ENCODE peak calls at places on chromosomes 5 and 9, in eight cellular contexts. X is Caco-2, P is choroid plexus epithelial cell, Q is body of pancreas, F is psoas muscle, D is stomach, B is IMR-90, Z is nephron progenitor cell. A is an unnamed sample.

GRCh38 chr9:70921126-70921525 is 200.3 kb downstream of the TRPM3 start:
- DNase-seq in B (peak; percentile 64), X (no peak), F (no peak), P (peak; percentile 64), D (no peak), Z (no peak), Q (no peak), A (peak; percentile 72)

GRCh38 chr5:66744040-66744439 is 147.8 kb downstream of the MAST4 start:
- DNase-seq in F (no peak), Q (no peak), D (no peak), X (no peak), Z (no peak), B (peak; percentile 41), P (peak; percentile 73), A (no peak)

GRCh38 chr9:125630436-125630835 is 76.6 kb downstream of the MAPKAP1 start:
- DNase-seq in X (no peak), Q (no peak), F (no peak), D (no peak), P (no peak), Z (no peak), B (no peak), A (no peak)

GRCh38 chr5:174271316-174271715 is 225.8 kb downstream of the NSG2 start:
- DNase-seq in F (no peak), Z (no peak), X (no peak), D (no peak), B (no peak), Q (no peak), P (no peak), A (no peak)

GRCh38 chr5:158382473-158382872 is 523.5 kb upstream of the CLINT1 start:
- DNase-seq in P (peak; percentile 98), B (peak; percentile 97), D (no peak), X (no peak), Z (no peak), F (peak; percentile 71), Q (peak; percentile 41), A (peak; percentile 96)

GRCh38 chr5:78377056-78377717 is 16.8 kb downstream of the SCAMP1 start:
- DNase-seq in B (peak; percentile 35), D (no peak), Z (no peak), X (no peak), Q (peak; percentile 55), F (no peak), P (peak; percentile 23), A (peak; percentile 17)

GRCh38 chr5:175694371-175695160 is 36.7 kb downstream of the HRH2 start:
- DNase-seq in P (no peak), B (no peak), D (no peak), F (no peak), X (no peak), Z (no peak), Q (no peak), A (no peak)

GRCh38 chr9:86175223-86175622 is 75.9 kb upstream of the GOLM1 start:
- DNase-seq in Q (no peak), P (no peak), X (no peak), Z (no peak), F (no peak), D (no peak), B (no peak), A (no peak)

GRCh38 chr9:127863179-127863578 is 8.7 kb upstream of the ENG start:
- DNase-seq in Z (no peak), P (no peak), D (no peak), F (no peak), B (no peak), X (no peak), Q (no peak), A (no peak)

GRCh38 chr5:74233571-74233970 is 407.0 kb downstream of the ENC1 start:
- DNase-seq in Q (no peak), Z (no peak), P (peak; percentile 49), F (no peak), B (peak; percentile 84), D (no peak), X (no peak), A (peak; percentile 76)

GRCh38 chr5:58972301-58972700 is 389.4 kb downstream of the RAB3C start:
- DNase-seq in P (peak; percentile 34), B (peak; percentile 3), Z (no peak), Q (no peak), D (no peak), F (no peak), X (no peak), A (no peak)

GRCh38 chr5:96567188-96567587 is 95.0 kb upstream of the CAST start:
- DNase-seq in X (no peak), F (no peak), Q (no peak), B (peak; percentile 43), Z (no peak), P (peak; percentile 70), D (no peak), A (peak; percentile 54)

GRCh38 chr5:133942589-133943474 is 25.6 kb downstream of the C5orf15 start:
- DNase-seq in P (no peak), Z (no peak), F (no peak), X (no peak), D (peak; percentile 70), B (no peak), Q (no peak), A (no peak)

GRCh38 chr5:177302354-177303110 is 987 bp downstream of the RAB24 start:
- DNase-seq in Z (no peak), D (no peak), F (no peak), X (peak; percentile 31), P (no peak), Q (peak; percentile 57), B (peak; percentile 10), A (no peak)

GRCh38 chr5:219492-219891 is 1.4 kb downstream of the SDHA start:
- DNase-seq in B (peak; percentile 50), Q (peak; percentile 30), Z (no peak), D (no peak), X (no peak), P (peak; percentile 42), F (no peak), A (no peak)

GRCh38 chr9:115085773-115086377 is 32.1 kb downstream of the TNC start:
- DNase-seq in D (no peak), Q (no peak), X (no peak), Z (no peak), F (no peak), P (no peak), B (no peak), A (no peak)
- TF ChIP-seq CTCF in D (no peak), Q (no peak), X (no peak), Z (no peak), F (no peak), P (no peak), B (no peak), A (no peak)

DNA sequence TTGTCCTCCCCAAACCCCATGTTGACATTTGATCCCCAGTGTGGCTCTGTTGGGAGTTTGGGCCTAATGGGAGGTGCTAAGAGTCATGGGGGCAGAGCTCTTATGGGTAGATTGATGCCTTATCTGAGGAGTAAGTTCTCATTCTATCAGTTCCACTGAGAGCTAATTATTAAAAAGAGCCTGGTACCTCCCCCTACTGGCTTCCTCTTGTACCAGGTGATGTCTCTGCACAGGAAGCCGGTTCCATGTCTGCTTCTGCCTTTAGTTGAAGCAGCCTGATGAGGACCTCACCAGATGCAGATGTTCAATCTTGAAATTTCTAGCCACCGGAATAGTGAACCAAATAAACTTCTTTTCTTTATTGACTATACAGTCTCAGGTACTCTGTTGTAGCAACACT is 10.8 kb downstream of the GABRB2 start:
- DNase-seq in P (no peak), X (no peak), Q (peak; percentile 8), F (no peak), B (no peak), D (no peak), Z (no peak), A (no peak)
- TF ChIP-seq CTCF in P (no peak), X (peak; percentile 30), Q (no peak), F (no peak), B (no peak), D (no peak), Z (no peak), A (no peak)

GRCh38 chr9:121635300-121635699 is 16.1 kb upstream of the DAB2IP start:
- DNase-seq in P (no peak), X (no peak), B (no peak), D (no peak), Z (no peak), F (no peak), Q (no peak), A (no peak)

GRCh38 chr9:121634329-121634784 is 17.1 kb upstream of the DAB2IP start:
- DNase-seq in X (no peak), Q (no peak), P (no peak), Z (no peak), F (no peak), B (no peak), D (no peak), A (no peak)

GRCh38 chr9:121633736-121634135 is 17.7 kb upstream of the DAB2IP start:
- DNase-seq in Z (no peak), D (no peak), B (no peak), P (no peak), Q (no peak), X (no peak), F (no peak), A (no peak)

GRCh38 chr9:121633144-121633714 is 18.2 kb upstream of the DAB2IP start:
- DNase-seq in Q (peak; percentile 49), D (no peak), B (no peak), P (no peak), X (no peak), Z (no peak), F (no peak), A (no peak)

GRCh38 chr9:121634800-121635261 is 16.6 kb upstream of the DAB2IP start:
- DNase-seq in D (no peak), Q (no peak), P (peak; percentile 28), B (peak; percentile 13), F (no peak), Z (peak; percentile 68), X (peak; percentile 74), A (no peak)
- TF ChIP-seq CTCF in D (no peak), Q (peak; percentile 10), P (peak; percentile 66), B (peak; percentile 56), F (peak; percentile 47), Z (peak; percentile 75), X (peak; percentile 79), A (peak; percentile 65)

GRCh38 chr5:126363658-126364057 is 59.6 kb upstream of the GRAMD2B start:
- DNase-seq in Z (no peak), X (no peak), Q (no peak), D (no peak), P (peak; percentile 64), B (no peak), F (no peak), A (peak; percentile 29)

GRCh38 chr5:126358525-126358924 is 64.7 kb upstream of the GRAMD2B start:
- DNase-seq in Q (no peak), Z (no peak), D (no peak), X (no peak), P (peak; percentile 28), B (peak; percentile 49), F (no peak), A (peak; percentile 39)

GRCh38 chr5:126357585-126358342 is 65.4 kb upstream of the GRAMD2B start:
- DNase-seq in D (no peak), F (no peak), X (no peak), P (no peak), Z (no peak), B (no peak), Q (no peak), A (no peak)

GRCh38 chr5:126359884-126360283 is 63.3 kb upstream of the GRAMD2B start:
- DNase-seq in F (no peak), Q (no peak), B (no peak), Z (no peak), P (peak; percentile 62), D (no peak), X (no peak), A (no peak)

DNA sequence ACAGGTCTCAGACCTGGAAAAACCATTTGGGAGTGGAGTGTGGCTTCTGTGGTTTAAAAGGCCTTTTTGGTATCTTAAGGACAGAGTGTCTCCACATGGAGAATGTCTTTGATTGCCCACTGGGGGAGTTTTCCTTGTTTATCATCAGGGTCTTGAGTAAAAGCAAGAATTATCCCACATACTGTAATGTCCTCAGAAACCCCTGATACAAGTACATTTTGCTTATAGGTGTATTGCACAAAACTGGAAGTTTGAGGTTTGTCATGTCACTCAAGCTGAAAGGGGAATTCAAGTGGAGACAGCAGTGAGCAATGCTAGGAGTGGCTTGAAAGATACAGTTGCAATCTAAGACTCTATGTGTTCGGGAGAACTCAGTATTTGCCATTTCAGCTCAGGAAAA is 62.7 kb upstream of the GRAMD2B start:
- DNase-seq in Z (no peak), X (no peak), F (no peak), Q (no peak), D (no peak), P (peak; percentile 72), B (no peak), A (no peak)
- TF ChIP-seq CTCF in Z (no peak), X (no peak), F (no peak), Q (no peak), D (no peak), P (no peak), B (no peak), A (no peak)

A was measured in HFFc6.